ENCODE peak calls at places on chromosomes 3 and 15, in nine cellular contexts. One of them, this sample, is unnamed.

GRCh38 chr3:30357897-30358296 is 248.5 kb upstream of the TGFBR2 start:
- DNase-seq in GM18507: no peak
- DNase-seq in AG08396: no peak
- DNase-seq in effector CD4-positive, alpha-beta T cell: no peak
- DNase-seq in H1: no peak
- DNase-seq in pancreas: no peak
- DNase-seq in glutamatergic neuron: no peak
- DNase-seq in Right ventricle myocardium superior: no peak
- DNase-seq in activated naive CD4-positive, alpha-beta T cell: no peak
- DNase-seq in this sample: no peak

GRCh38 chr3:105093371-105093770 is 273.3 kb upstream of the ALCAM start:
- DNase-seq in GM18507: no peak
- DNase-seq in AG08396: no peak
- DNase-seq in effector CD4-positive, alpha-beta T cell: no peak
- DNase-seq in H1: no peak
- DNase-seq in pancreas: no peak
- DNase-seq in glutamatergic neuron: no peak
- DNase-seq in Right ventricle myocardium superior: no peak
- DNase-seq in activated naive CD4-positive, alpha-beta T cell: no peak
- DNase-seq in this sample: no peak

GRCh38 chr15:101618056-101618455 is 34.1 kb downstream of the TM2D3 start:
- DNase-seq in GM18507: no peak
- DNase-seq in AG08396: no peak
- DNase-seq in effector CD4-positive, alpha-beta T cell: no peak
- DNase-seq in H1: no peak
- DNase-seq in pancreas: no peak
- DNase-seq in glutamatergic neuron: no peak
- DNase-seq in Right ventricle myocardium superior: no peak
- DNase-seq in activated naive CD4-positive, alpha-beta T cell: no peak
- DNase-seq in this sample: no peak

GRCh38 chr15:74642724-74643367 is 27.2 kb downstream of the CLK3 start:
- DNase-seq in GM18507: no peak
- DNase-seq in AG08396: no peak
- DNase-seq in effector CD4-positive, alpha-beta T cell: no peak
- DNase-seq in H1: no peak
- DNase-seq in pancreas: no peak
- DNase-seq in glutamatergic neuron: no peak
- DNase-seq in Right ventricle myocardium superior: no peak
- DNase-seq in activated naive CD4-positive, alpha-beta T cell: no peak
- DNase-seq in this sample: peak

GRCh38 chr3:52216585-52217408 is 8.6 kb downstream of the TLR9 start:
- DNase-seq in GM18507: no peak
- DNase-seq in AG08396: peak
- DNase-seq in effector CD4-positive, alpha-beta T cell: peak
- DNase-seq in H1: no peak
- DNase-seq in pancreas: peak
- DNase-seq in glutamatergic neuron: no peak
- DNase-seq in Right ventricle myocardium superior: peak
- DNase-seq in activated naive CD4-positive, alpha-beta T cell: no peak
- DNase-seq in this sample: peak

GRCh38 chr15:25609371-25609770 is 170.5 kb upstream of the UBE3A start:
- DNase-seq in GM18507: no peak
- DNase-seq in AG08396: no peak
- DNase-seq in effector CD4-positive, alpha-beta T cell: no peak
- DNase-seq in H1: no peak
- DNase-seq in pancreas: no peak
- DNase-seq in glutamatergic neuron: no peak
- DNase-seq in Right ventricle myocardium superior: no peak
- DNase-seq in activated naive CD4-positive, alpha-beta T cell: no peak
- DNase-seq in this sample: no peak

GRCh38 chr3:155631323-155632019 is 113.4 kb downstream of the PLCH1 start:
- DNase-seq in GM18507: no peak
- DNase-seq in AG08396: no peak
- DNase-seq in effector CD4-positive, alpha-beta T cell: no peak
- DNase-seq in H1: no peak
- DNase-seq in pancreas: no peak
- DNase-seq in glutamatergic neuron: no peak
- DNase-seq in Right ventricle myocardium superior: no peak
- DNase-seq in activated naive CD4-positive, alpha-beta T cell: no peak
- DNase-seq in this sample: no peak

GRCh38 chr3:65371053-65371452 is 667.7 kb downstream of the MAGI1 start:
- DNase-seq in GM18507: no peak
- DNase-seq in AG08396: no peak
- DNase-seq in effector CD4-positive, alpha-beta T cell: no peak
- DNase-seq in H1: no peak
- DNase-seq in pancreas: no peak
- DNase-seq in glutamatergic neuron: no peak
- DNase-seq in Right ventricle myocardium superior: no peak
- DNase-seq in activated naive CD4-positive, alpha-beta T cell: no peak
- DNase-seq in this sample: no peak

GRCh38 chr15:68113273-68113672 is 59.2 kb downstream of the PIAS1 start:
- DNase-seq in GM18507: no peak
- DNase-seq in AG08396: peak
- DNase-seq in effector CD4-positive, alpha-beta T cell: no peak
- DNase-seq in H1: no peak
- DNase-seq in pancreas: no peak
- DNase-seq in glutamatergic neuron: no peak
- DNase-seq in Right ventricle myocardium superior: no peak
- DNase-seq in activated naive CD4-positive, alpha-beta T cell: no peak
- DNase-seq in this sample: peak